ENCODE peak calls at places on chromosomes 6 and 20, in six cellular contexts. One of them, this sample, is unnamed.

GRCh38 chr6:146805546-146806325 is 207.0 kb downstream of the ADGB start:
- DNase-seq in breast epithelium: no peak
- DNase-seq in A549: no peak
- DNase-seq in adrenal gland: no peak
- DNase-seq in tibial nerve: no peak
- DNase-seq in HCT116: no peak
- DNase-seq in this sample: no peak

GRCh38 chr6:167554854-167555253 is 230.0 kb downstream of the TTLL2 start:
- DNase-seq in HCT116: no peak
- DNase-seq in breast epithelium: no peak
- DNase-seq in tibial nerve: no peak
- DNase-seq in A549: no peak
- DNase-seq in adrenal gland: no peak
- DNase-seq in this sample: no peak

GRCh38 chr6:125989631-125990030 is 3.3 kb downstream of the TRMT11 start:
- DNase-seq in HCT116: no peak
- DNase-seq in A549: no peak
- DNase-seq in breast epithelium: no peak
- DNase-seq in adrenal gland: no peak
- DNase-seq in tibial nerve: no peak
- DNase-seq in this sample: no peak

GRCh38 chr20:19735446-19735845 is 22.6 kb upstream of the RIN2 start:
- DNase-seq in tibial nerve: peak
- DNase-seq in breast epithelium: peak
- DNase-seq in adrenal gland: peak
- DNase-seq in HCT116: peak
- DNase-seq in A549: peak
- DNase-seq in this sample: peak

GRCh38 chr6:116697475-116697874 is 16.5 kb downstream of the KPNA5 start:
- DNase-seq in tibial nerve: no peak
- DNase-seq in HCT116: no peak
- DNase-seq in A549: no peak
- DNase-seq in adrenal gland: no peak
- DNase-seq in breast epithelium: no peak
- DNase-seq in this sample: no peak

GRCh38 chr6:44268095-44268628 is 2.1 kb upstream of the TMEM151B start:
- DNase-seq in adrenal gland: peak
- DNase-seq in tibial nerve: peak
- DNase-seq in HCT116: no peak
- DNase-seq in A549: peak
- DNase-seq in breast epithelium: no peak
- DNase-seq in this sample: no peak

GRCh38 chr6:24933868-24934401 is 1.8 kb downstream of the RIPOR2 start:
- DNase-seq in breast epithelium: no peak
- DNase-seq in tibial nerve: no peak
- DNase-seq in A549: peak
- DNase-seq in adrenal gland: no peak
- DNase-seq in HCT116: peak
- DNase-seq in this sample: peak

GRCh38 chr20:60249436-60249835 is 291.2 kb downstream of the CDH26 start:
- DNase-seq in adrenal gland: no peak
- DNase-seq in tibial nerve: no peak
- DNase-seq in A549: peak
- DNase-seq in HCT116: no peak
- DNase-seq in breast epithelium: no peak
- DNase-seq in this sample: peak

GRCh38 chr20:34522969-34523871 is 7.0 kb downstream of the DYNLRB1 start:
- DNase-seq in tibial nerve: peak
- DNase-seq in HCT116: peak
- DNase-seq in A549: peak
- DNase-seq in adrenal gland: peak
- DNase-seq in breast epithelium: no peak
- DNase-seq in this sample: no peak

GRCh38 chr6:121748376-121748775 is 312.9 kb downstream of the GJA1 start:
- DNase-seq in adrenal gland: no peak
- DNase-seq in A549: no peak
- DNase-seq in tibial nerve: no peak
- DNase-seq in HCT116: no peak
- DNase-seq in breast epithelium: no peak
- DNase-seq in this sample: no peak

GRCh38 chr6:111585241-111585968 is 20.3 kb downstream of the TRAF3IP2 start:
- DNase-seq in A549: no peak
- DNase-seq in breast epithelium: no peak
- DNase-seq in HCT116: no peak
- DNase-seq in tibial nerve: peak
- DNase-seq in adrenal gland: no peak
- DNase-seq in this sample: no peak

GRCh38 chr6:141548969-141549368 is 583.8 kb upstream of the GJE1 start:
- DNase-seq in HCT116: no peak
- DNase-seq in breast epithelium: no peak
- DNase-seq in adrenal gland: no peak
- DNase-seq in A549: peak
- DNase-seq in tibial nerve: no peak
- DNase-seq in this sample: no peak

GRCh38 chr6:42406296-42407280 is 45.1 kb downstream of the TRERF1 start:
- DNase-seq in adrenal gland: no peak
- DNase-seq in breast epithelium: no peak
- DNase-seq in tibial nerve: no peak
- DNase-seq in A549: no peak
- DNase-seq in HCT116: no peak
- DNase-seq in this sample: no peak

GRCh38 chr6:52746213-52746612 is 17.1 kb downstream of the GSTA2 start:
- DNase-seq in breast epithelium: no peak
- DNase-seq in HCT116: no peak
- DNase-seq in adrenal gland: no peak
- DNase-seq in A549: no peak
- DNase-seq in tibial nerve: no peak
- DNase-seq in this sample: no peak

GRCh38 chr20:51622004-51622874 is 79.7 kb upstream of the NFATC2 start:
- DNase-seq in HCT116: no peak
- DNase-seq in tibial nerve: no peak
- DNase-seq in adrenal gland: no peak
- DNase-seq in A549: no peak
- DNase-seq in breast epithelium: no peak
- DNase-seq in this sample: no peak

GRCh38 chr6:126603410-126603809 is 263.5 kb downstream of the CENPW start:
- DNase-seq in breast epithelium: no peak
- DNase-seq in A549: no peak
- DNase-seq in tibial nerve: no peak
- DNase-seq in adrenal gland: no peak
- DNase-seq in HCT116: no peak
- DNase-seq in this sample: no peak

GRCh38 chr20:13336308-13337089 is 115.4 kb downstream of the ISM1 start:
- DNase-seq in tibial nerve: no peak
- DNase-seq in breast epithelium: no peak
- DNase-seq in A549: peak
- DNase-seq in adrenal gland: no peak
- DNase-seq in HCT116: no peak
- DNase-seq in this sample: peak

GRCh38 chr6:110949679-110950285 is 8.7 kb upstream of the GTF3C6 start:
- DNase-seq in breast epithelium: no peak
- DNase-seq in adrenal gland: no peak
- DNase-seq in A549: peak
- DNase-seq in tibial nerve: no peak
- DNase-seq in HCT116: peak
- DNase-seq in this sample: no peak

GRCh38 chr6:14747881-14748520 is 497.9 kb upstream of the JARID2 start:
- DNase-seq in adrenal gland: no peak
- DNase-seq in tibial nerve: no peak
- DNase-seq in A549: no peak
- DNase-seq in HCT116: no peak
- DNase-seq in breast epithelium: no peak
- DNase-seq in this sample: no peak

GRCh38 chr6:26196846-26197683 is 109.8 kb downstream of the HFE start:
- DNase-seq in A549: no peak
- DNase-seq in adrenal gland: peak
- DNase-seq in breast epithelium: no peak
- DNase-seq in HCT116: peak
- DNase-seq in tibial nerve: peak
- DNase-seq in this sample: peak

GRCh38 chr20:58818585-58819285 is 32.0 kb downstream of the GNAS-AS1 start:
- DNase-seq in A549: no peak
- DNase-seq in HCT116: no peak
- DNase-seq in adrenal gland: no peak
- DNase-seq in breast epithelium: no peak
- DNase-seq in tibial nerve: no peak
- DNase-seq in this sample: peak

GRCh38 chr20:35021063-35021462 is 65.4 kb downstream of the MYH7B start:
- DNase-seq in HCT116: no peak
- DNase-seq in A549: no peak
- DNase-seq in breast epithelium: no peak
- DNase-seq in adrenal gland: peak
- DNase-seq in tibial nerve: no peak
- DNase-seq in this sample: no peak

GRCh38 chr6:139064981-139065665 is 36.6 kb downstream of the ABRACL start:
- DNase-seq in A549: no peak
- DNase-seq in HCT116: no peak
- DNase-seq in tibial nerve: no peak
- DNase-seq in breast epithelium: no peak
- DNase-seq in adrenal gland: no peak
- DNase-seq in this sample: no peak

GRCh38 chr6:41155132-41155805 is 1.1 kb upstream of the TREML1 start:
- DNase-seq in HCT116: no peak
- DNase-seq in adrenal gland: no peak
- DNase-seq in A549: no peak
- DNase-seq in tibial nerve: no peak
- DNase-seq in breast epithelium: no peak
- DNase-seq in this sample: no peak

DNA sequence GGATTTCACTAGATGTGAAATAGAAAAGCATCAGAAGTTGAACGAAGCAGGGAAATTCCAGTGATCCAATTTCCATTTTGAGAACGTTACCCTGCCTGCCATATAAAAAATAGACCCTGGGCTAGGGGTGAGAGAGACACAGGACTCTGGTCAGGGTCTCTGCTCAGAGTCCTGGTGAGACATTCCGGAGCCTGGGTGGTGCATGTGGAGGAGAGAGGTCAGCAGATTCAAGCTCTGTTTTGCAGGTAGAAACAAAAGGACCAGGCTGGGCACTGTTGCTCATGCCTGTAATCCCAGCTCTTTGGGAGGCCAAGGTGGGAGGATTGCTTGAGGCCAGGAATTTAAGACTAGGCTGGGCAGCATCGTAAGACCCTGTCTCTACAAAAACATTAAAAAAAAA is 17.9 kb downstream of the PKIG start:
- DNase-seq in HCT116: no peak
- DNase-seq in A549: no peak
- DNase-seq in breast epithelium: no peak
- DNase-seq in tibial nerve: no peak
- DNase-seq in adrenal gland: no peak
- DNase-seq in this sample: no peak
- TF ChIP-seq POLR2A in HCT116: no peak
- TF ChIP-seq POLR2A in A549: no peak
- TF ChIP-seq POLR2A in breast epithelium: no peak
- TF ChIP-seq POLR2A in tibial nerve: no peak
- TF ChIP-seq POLR2A in adrenal gland: no peak
- TF ChIP-seq POLR2A in this sample: no peak

GRCh38 chr20:23362392-23363256 is 642 bp downstream of the GZF1 start:
- DNase-seq in HCT116: no peak
- DNase-seq in A549: no peak
- DNase-seq in tibial nerve: peak
- DNase-seq in breast epithelium: no peak
- DNase-seq in adrenal gland: peak
- DNase-seq in this sample: peak
- TF ChIP-seq POLR2A in HCT116: no peak
- TF ChIP-seq POLR2A in A549: no peak
- TF ChIP-seq POLR2A in tibial nerve: no peak
- TF ChIP-seq POLR2A in breast epithelium: no peak
- TF ChIP-seq POLR2A in adrenal gland: no peak
- TF ChIP-seq POLR2A in this sample: no peak

DNA sequence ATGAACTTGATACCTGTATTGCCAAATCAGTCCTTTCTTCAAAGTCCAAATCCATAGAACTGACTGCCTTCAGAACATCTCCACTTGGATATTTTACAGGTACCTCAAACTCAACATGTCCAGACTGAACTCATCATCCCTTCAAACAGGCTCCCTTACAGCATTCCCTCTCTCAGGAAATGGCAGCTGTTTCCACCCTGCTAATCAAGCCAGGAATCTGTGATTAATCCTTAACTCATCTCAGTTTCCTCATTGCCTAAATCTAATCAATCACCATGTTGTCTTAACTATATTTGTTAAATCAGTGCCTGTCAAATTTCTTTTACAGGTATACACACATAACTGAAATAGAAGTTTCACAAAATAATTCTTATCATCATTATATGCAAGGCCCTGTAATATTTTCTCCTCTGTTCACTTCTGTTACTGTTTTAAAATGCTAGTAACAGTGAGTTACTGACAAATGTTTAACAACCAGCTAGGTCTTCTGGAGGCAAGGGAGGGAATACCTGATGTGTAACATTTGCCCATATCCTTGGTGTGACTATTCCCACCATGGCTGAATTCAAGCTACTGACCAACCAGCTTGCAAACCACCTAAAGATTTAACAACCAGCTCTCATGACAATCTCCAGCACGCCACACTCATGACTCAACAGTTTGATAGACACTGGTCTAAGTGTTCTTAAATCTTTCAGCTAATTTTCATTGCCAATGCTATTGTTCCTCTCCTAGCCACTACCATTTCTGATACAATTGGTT is 124.9 kb downstream of the ADAT2 start:
- DNase-seq in HCT116: no peak
- DNase-seq in A549: no peak
- DNase-seq in adrenal gland: no peak
- DNase-seq in tibial nerve: no peak
- DNase-seq in breast epithelium: no peak
- DNase-seq in this sample: no peak
- TF ChIP-seq POLR2A in HCT116: no peak
- TF ChIP-seq POLR2A in A549: no peak
- TF ChIP-seq POLR2A in adrenal gland: no peak
- TF ChIP-seq POLR2A in tibial nerve: no peak
- TF ChIP-seq POLR2A in breast epithelium: no peak
- TF ChIP-seq POLR2A in this sample: no peak

DNA sequence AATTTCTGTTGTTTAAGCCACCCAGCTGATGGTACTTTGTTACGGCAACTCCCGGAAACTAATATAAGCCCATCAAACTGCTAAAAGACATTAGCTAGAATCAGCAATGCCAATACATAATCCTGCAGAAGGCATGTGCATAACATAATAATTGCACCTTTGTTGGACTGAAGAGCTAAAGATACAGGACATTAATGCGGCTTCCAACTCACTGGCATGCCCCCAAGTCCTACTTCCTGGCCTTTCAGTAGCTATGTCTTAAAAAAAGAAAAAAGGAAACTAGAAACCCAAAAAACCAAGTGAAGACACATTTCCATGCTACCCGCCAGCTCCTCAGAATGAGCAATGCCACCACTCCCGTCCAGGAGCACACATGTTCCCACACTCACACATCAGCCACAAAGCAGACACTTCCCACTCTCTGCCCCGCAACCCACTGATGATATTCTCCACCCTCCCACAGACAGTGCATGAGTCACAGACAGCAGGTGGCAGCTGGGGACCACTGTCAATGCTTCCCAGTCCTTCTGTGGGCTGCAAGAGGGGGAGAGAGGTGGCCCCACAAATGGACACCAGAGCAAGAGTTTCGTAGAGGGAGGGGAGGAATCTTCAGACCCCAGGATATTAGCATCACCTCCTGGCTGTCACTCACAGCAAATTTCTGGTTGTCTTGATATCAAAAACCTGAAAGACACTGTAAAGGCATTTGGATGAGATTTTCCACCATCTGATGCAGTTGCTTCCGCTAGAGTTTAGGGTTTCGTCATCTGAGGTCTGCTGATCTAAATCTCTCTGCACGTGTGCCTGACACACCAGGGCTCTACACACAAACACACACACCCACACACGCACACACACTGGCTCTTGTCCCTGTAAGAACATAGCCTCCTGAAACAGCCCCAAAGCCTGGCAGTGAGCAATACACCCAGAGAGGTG is 32.8 kb downstream of the GFOD1 start:
- DNase-seq in tibial nerve: peak
- DNase-seq in adrenal gland: no peak
- DNase-seq in HCT116: no peak
- DNase-seq in A549: no peak
- DNase-seq in breast epithelium: no peak
- DNase-seq in this sample: no peak
- TF ChIP-seq POLR2A in tibial nerve: no peak
- TF ChIP-seq POLR2A in adrenal gland: no peak
- TF ChIP-seq POLR2A in HCT116: no peak
- TF ChIP-seq POLR2A in A549: no peak
- TF ChIP-seq POLR2A in breast epithelium: no peak
- TF ChIP-seq POLR2A in this sample: no peak

This sample was measured in H54.